ENCODE peak calls at places on chromosomes 11 and 22, in nine cellular contexts. One of them, this sample, is unnamed.

GRCh38 chr11:57800444-57801184 is 39.0 kb downstream of the CTNND1 start:
- DNase-seq in breast epithelium: peak
- DNase-seq in cardiac muscle cell: peak
- DNase-seq in HCT116: peak
- DNase-seq in IMR-90: peak
- DNase-seq in brain microvascular endothelial cell: peak
- DNase-seq in bronchial epithelial cell: peak
- DNase-seq in GM13977: peak
- DNase-seq in CD8-positive, alpha-beta T cell: no peak
- DNase-seq in this sample: peak

GRCh38 chr11:2885676-2886081 is at the start of gene CDKN1C:
- DNase-seq in GM13977: peak
- DNase-seq in bronchial epithelial cell: no peak
- DNase-seq in breast epithelium: peak
- DNase-seq in IMR-90: peak
- DNase-seq in brain microvascular endothelial cell: peak
- DNase-seq in CD8-positive, alpha-beta T cell: peak
- DNase-seq in cardiac muscle cell: peak
- DNase-seq in HCT116: peak
- DNase-seq in this sample: peak

GRCh38 chr22:39724390-39724789 is 153.8 kb downstream of the CACNA1I start:
- DNase-seq in HCT116: peak
- DNase-seq in IMR-90: no peak
- DNase-seq in cardiac muscle cell: no peak
- DNase-seq in CD8-positive, alpha-beta T cell: no peak
- DNase-seq in bronchial epithelial cell: peak
- DNase-seq in GM13977: no peak
- DNase-seq in breast epithelium: no peak
- DNase-seq in brain microvascular endothelial cell: no peak
- DNase-seq in this sample: no peak

GRCh38 chr11:102451693-102452460 is 688 bp downstream of the TMEM123 start:
- DNase-seq in IMR-90: peak
- DNase-seq in CD8-positive, alpha-beta T cell: peak
- DNase-seq in breast epithelium: peak
- DNase-seq in brain microvascular endothelial cell: peak
- DNase-seq in HCT116: no peak
- DNase-seq in bronchial epithelial cell: peak
- DNase-seq in GM13977: peak
- DNase-seq in cardiac muscle cell: peak
- DNase-seq in this sample: peak

GRCh38 chr11:116641561-116642045 is 131.2 kb downstream of the BUD13 start:
- DNase-seq in brain microvascular endothelial cell: peak
- DNase-seq in HCT116: peak
- DNase-seq in CD8-positive, alpha-beta T cell: no peak
- DNase-seq in breast epithelium: no peak
- DNase-seq in GM13977: peak
- DNase-seq in cardiac muscle cell: peak
- DNase-seq in bronchial epithelial cell: peak
- DNase-seq in IMR-90: no peak
- DNase-seq in this sample: no peak

GRCh38 chr11:128054323-128054910 is 532.9 kb downstream of the ETS1 start:
- DNase-seq in bronchial epithelial cell: peak
- DNase-seq in CD8-positive, alpha-beta T cell: no peak
- DNase-seq in brain microvascular endothelial cell: no peak
- DNase-seq in cardiac muscle cell: no peak
- DNase-seq in GM13977: no peak
- DNase-seq in breast epithelium: no peak
- DNase-seq in IMR-90: peak
- DNase-seq in HCT116: no peak
- DNase-seq in this sample: peak

GRCh38 chr11:134040386-134041297 is 28.2 kb upstream of the JAM3 start:
- DNase-seq in GM13977: no peak
- DNase-seq in breast epithelium: no peak
- DNase-seq in brain microvascular endothelial cell: peak
- DNase-seq in IMR-90: peak
- DNase-seq in CD8-positive, alpha-beta T cell: no peak
- DNase-seq in bronchial epithelial cell: peak
- DNase-seq in HCT116: no peak
- DNase-seq in cardiac muscle cell: no peak
- DNase-seq in this sample: no peak

GRCh38 chr11:69658606-69659450 is 16.3 kb downstream of the LTO1 start:
- DNase-seq in cardiac muscle cell: no peak
- DNase-seq in GM13977: no peak
- DNase-seq in breast epithelium: no peak
- DNase-seq in brain microvascular endothelial cell: no peak
- DNase-seq in bronchial epithelial cell: no peak
- DNase-seq in CD8-positive, alpha-beta T cell: no peak
- DNase-seq in HCT116: no peak
- DNase-seq in IMR-90: peak
- DNase-seq in this sample: no peak

GRCh38 chr11:70477607-70478006 is 79.3 kb downstream of the CTTN start:
- DNase-seq in HCT116: no peak
- DNase-seq in CD8-positive, alpha-beta T cell: no peak
- DNase-seq in bronchial epithelial cell: no peak
- DNase-seq in breast epithelium: no peak
- DNase-seq in brain microvascular endothelial cell: no peak
- DNase-seq in cardiac muscle cell: no peak
- DNase-seq in IMR-90: no peak
- DNase-seq in GM13977: no peak
- DNase-seq in this sample: no peak

GRCh38 chr22:49856766-49857618 is 3.3 kb downstream of the ZBED4 start:
- DNase-seq in bronchial epithelial cell: no peak
- DNase-seq in GM13977: no peak
- DNase-seq in CD8-positive, alpha-beta T cell: no peak
- DNase-seq in brain microvascular endothelial cell: no peak
- DNase-seq in breast epithelium: no peak
- DNase-seq in IMR-90: no peak
- DNase-seq in cardiac muscle cell: no peak
- DNase-seq in HCT116: no peak
- DNase-seq in this sample: no peak

GRCh38 chr11:129546266-129546665 is 170.6 kb downstream of the BARX2 start:
- DNase-seq in GM13977: no peak
- DNase-seq in bronchial epithelial cell: peak
- DNase-seq in IMR-90: no peak
- DNase-seq in breast epithelium: no peak
- DNase-seq in CD8-positive, alpha-beta T cell: no peak
- DNase-seq in cardiac muscle cell: no peak
- DNase-seq in brain microvascular endothelial cell: no peak
- DNase-seq in HCT116: no peak
- DNase-seq in this sample: no peak

GRCh38 chr11:58674609-58675008 is 52.1 kb downstream of the CNTF start:
- DNase-seq in HCT116: no peak
- DNase-seq in CD8-positive, alpha-beta T cell: no peak
- DNase-seq in cardiac muscle cell: no peak
- DNase-seq in IMR-90: no peak
- DNase-seq in breast epithelium: no peak
- DNase-seq in brain microvascular endothelial cell: no peak
- DNase-seq in bronchial epithelial cell: no peak
- DNase-seq in GM13977: no peak
- DNase-seq in this sample: no peak

GRCh38 chr11:76579047-76579751 is 91.3 kb downstream of the LRRC32 start:
- DNase-seq in IMR-90: no peak
- DNase-seq in brain microvascular endothelial cell: no peak
- DNase-seq in bronchial epithelial cell: no peak
- DNase-seq in HCT116: no peak
- DNase-seq in GM13977: no peak
- DNase-seq in breast epithelium: no peak
- DNase-seq in CD8-positive, alpha-beta T cell: no peak
- DNase-seq in cardiac muscle cell: peak
- DNase-seq in this sample: no peak

GRCh38 chr11:119741369-119742262 is 12.6 kb upstream of the NECTIN1 start:
- DNase-seq in HCT116: no peak
- DNase-seq in CD8-positive, alpha-beta T cell: peak
- DNase-seq in breast epithelium: no peak
- DNase-seq in IMR-90: no peak
- DNase-seq in GM13977: peak
- DNase-seq in cardiac muscle cell: peak
- DNase-seq in brain microvascular endothelial cell: no peak
- DNase-seq in bronchial epithelial cell: no peak
- DNase-seq in this sample: no peak

GRCh38 chr22:42156121-42156520 is 25.5 kb upstream of the CYP2D6 start:
- DNase-seq in brain microvascular endothelial cell: no peak
- DNase-seq in HCT116: no peak
- DNase-seq in CD8-positive, alpha-beta T cell: no peak
- DNase-seq in breast epithelium: no peak
- DNase-seq in bronchial epithelial cell: peak
- DNase-seq in GM13977: no peak
- DNase-seq in IMR-90: no peak
- DNase-seq in cardiac muscle cell: no peak
- DNase-seq in this sample: no peak

DNA sequence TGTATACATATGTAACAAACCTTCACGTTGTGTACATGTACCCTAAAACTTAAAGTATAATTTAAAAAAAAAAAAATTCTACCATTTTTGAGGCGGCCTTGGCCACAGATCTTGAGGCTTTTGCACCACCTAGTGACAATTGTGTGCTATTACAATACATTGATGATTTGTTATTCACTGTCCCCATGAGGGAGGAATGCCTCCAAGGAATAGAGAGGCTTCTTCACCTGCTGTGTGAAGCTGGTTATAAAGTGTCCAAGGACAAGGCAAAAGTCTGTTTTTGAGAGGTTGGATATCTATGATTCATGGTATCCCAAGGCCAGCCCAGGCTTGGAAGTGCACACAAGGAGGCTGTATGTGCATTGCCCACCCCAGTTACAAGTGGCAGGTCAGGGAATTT is 30.7 kb downstream of the SLC22A25 start:
- DNase-seq in brain microvascular endothelial cell: peak
- DNase-seq in bronchial epithelial cell: peak
- DNase-seq in GM13977: peak
- DNase-seq in CD8-positive, alpha-beta T cell: no peak
- DNase-seq in cardiac muscle cell: peak
- DNase-seq in breast epithelium: no peak
- DNase-seq in IMR-90: no peak
- DNase-seq in HCT116: peak
- DNase-seq in this sample: peak
- TF ChIP-seq CTCF in brain microvascular endothelial cell: peak
- TF ChIP-seq CTCF in bronchial epithelial cell: peak
- TF ChIP-seq CTCF in GM13977: peak
- TF ChIP-seq CTCF in CD8-positive, alpha-beta T cell: peak
- TF ChIP-seq CTCF in cardiac muscle cell: peak
- TF ChIP-seq CTCF in breast epithelium: peak
- TF ChIP-seq CTCF in IMR-90: peak
- TF ChIP-seq CTCF in HCT116: peak
- TF ChIP-seq CTCF in this sample: peak

DNA sequence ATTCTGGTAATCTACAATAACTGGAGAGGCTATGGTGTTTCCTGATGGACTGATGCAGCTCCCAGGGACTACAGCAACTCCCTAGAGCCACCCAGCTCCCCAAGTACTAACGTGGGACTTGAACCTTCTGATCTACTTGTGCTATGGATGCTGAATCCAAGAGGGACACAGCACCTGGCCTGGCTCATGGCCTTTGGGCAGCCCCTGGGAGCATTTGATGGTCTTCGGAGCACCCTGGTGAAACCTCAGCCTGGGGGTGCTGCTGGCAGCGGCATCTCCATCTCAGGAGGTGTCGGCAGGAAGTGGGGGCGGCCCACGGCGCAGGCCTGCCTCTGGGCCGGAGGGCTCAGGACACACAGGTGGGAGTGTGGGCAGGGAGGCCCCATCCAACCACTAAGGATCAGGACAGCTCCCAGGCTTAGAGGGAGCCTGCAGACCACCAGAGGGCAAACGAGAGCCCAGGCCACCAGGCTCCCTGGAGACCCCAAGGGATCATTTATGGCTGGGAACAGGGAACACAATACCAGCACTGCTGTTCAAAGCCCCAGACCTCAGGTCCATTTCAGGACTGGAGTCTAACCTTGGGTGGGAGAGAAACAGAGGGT is 8.7 kb downstream of the EHD1 start:
- DNase-seq in CD8-positive, alpha-beta T cell: no peak
- DNase-seq in brain microvascular endothelial cell: no peak
- DNase-seq in breast epithelium: no peak
- DNase-seq in HCT116: no peak
- DNase-seq in cardiac muscle cell: no peak
- DNase-seq in bronchial epithelial cell: no peak
- DNase-seq in IMR-90: no peak
- DNase-seq in GM13977: no peak
- DNase-seq in this sample: no peak
- TF ChIP-seq CTCF in CD8-positive, alpha-beta T cell: no peak
- TF ChIP-seq CTCF in brain microvascular endothelial cell: peak
- TF ChIP-seq CTCF in breast epithelium: no peak
- TF ChIP-seq CTCF in HCT116: no peak
- TF ChIP-seq CTCF in cardiac muscle cell: peak
- TF ChIP-seq CTCF in bronchial epithelial cell: peak
- TF ChIP-seq CTCF in IMR-90: peak
- TF ChIP-seq CTCF in GM13977: peak
- TF ChIP-seq CTCF in this sample: peak

DNA sequence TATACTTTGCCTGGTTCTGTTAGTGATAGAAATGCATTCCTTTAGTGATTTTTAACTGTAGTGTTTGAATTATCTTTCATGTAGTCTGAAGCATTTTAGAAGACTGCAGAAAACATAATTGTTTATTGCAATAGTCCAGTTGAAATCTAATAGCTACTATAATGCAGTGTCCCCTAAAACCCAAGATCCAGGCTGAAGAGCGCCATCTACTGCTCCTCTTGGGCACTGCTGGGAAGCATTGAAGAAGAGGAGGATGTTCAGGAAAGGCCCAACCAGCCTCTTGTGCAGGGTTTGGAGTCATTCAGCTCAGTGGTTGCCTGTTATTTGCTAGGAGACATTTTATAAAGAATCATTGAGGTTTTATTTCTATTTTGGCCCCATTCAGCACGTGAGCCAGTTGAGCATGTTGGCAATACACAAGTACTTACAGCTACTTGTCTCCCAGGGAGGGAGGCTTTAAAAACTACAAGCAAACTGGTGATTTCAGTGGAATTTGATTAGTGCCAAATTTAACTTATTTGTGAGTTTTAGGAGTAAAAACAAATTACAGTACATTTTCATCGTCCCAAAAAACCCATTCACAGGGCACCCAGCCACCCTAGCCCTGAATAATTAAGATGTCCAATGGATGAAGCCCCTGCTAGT is 74.9 kb upstream of the HORMAD2 start:
- DNase-seq in breast epithelium: peak
- DNase-seq in bronchial epithelial cell: peak
- DNase-seq in cardiac muscle cell: peak
- DNase-seq in CD8-positive, alpha-beta T cell: peak
- DNase-seq in HCT116: peak
- DNase-seq in brain microvascular endothelial cell: peak
- DNase-seq in IMR-90: peak
- DNase-seq in GM13977: peak
- DNase-seq in this sample: peak
- TF ChIP-seq CTCF in breast epithelium: peak
- TF ChIP-seq CTCF in bronchial epithelial cell: peak
- TF ChIP-seq CTCF in cardiac muscle cell: peak
- TF ChIP-seq CTCF in CD8-positive, alpha-beta T cell: peak
- TF ChIP-seq CTCF in HCT116: peak
- TF ChIP-seq CTCF in brain microvascular endothelial cell: peak
- TF ChIP-seq CTCF in IMR-90: peak
- TF ChIP-seq CTCF in GM13977: peak
- TF ChIP-seq CTCF in this sample: peak

DNA sequence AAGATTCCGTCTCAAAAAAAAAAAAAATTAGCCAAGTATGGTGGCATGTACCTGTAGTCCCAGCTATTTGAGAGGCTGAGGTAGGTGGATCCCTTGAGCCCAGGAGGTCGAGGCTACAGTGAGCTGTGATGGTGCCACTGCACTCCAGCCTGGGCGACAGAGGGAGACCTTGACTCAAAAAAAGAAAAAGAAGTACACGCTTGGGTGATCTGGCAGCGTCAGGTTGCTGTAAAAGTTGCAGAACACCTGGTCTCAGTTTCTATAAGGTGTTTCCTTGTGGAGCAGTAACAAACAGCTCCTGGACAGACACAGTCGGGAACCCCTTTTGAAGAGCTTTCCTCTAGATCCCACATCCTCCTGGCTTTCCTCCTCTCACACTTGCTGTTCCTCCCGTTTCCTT is 45.8 kb downstream of the SCGB1A1 start:
- DNase-seq in cardiac muscle cell: no peak
- DNase-seq in HCT116: no peak
- DNase-seq in CD8-positive, alpha-beta T cell: no peak
- DNase-seq in breast epithelium: no peak
- DNase-seq in bronchial epithelial cell: no peak
- DNase-seq in brain microvascular endothelial cell: no peak
- DNase-seq in GM13977: peak
- DNase-seq in IMR-90: no peak
- DNase-seq in this sample: no peak
- TF ChIP-seq CTCF in cardiac muscle cell: no peak
- TF ChIP-seq CTCF in HCT116: no peak
- TF ChIP-seq CTCF in CD8-positive, alpha-beta T cell: no peak
- TF ChIP-seq CTCF in breast epithelium: no peak
- TF ChIP-seq CTCF in bronchial epithelial cell: no peak
- TF ChIP-seq CTCF in brain microvascular endothelial cell: no peak
- TF ChIP-seq CTCF in GM13977: peak
- TF ChIP-seq CTCF in IMR-90: no peak
- TF ChIP-seq CTCF in this sample: no peak